ENCODE peak calls at places on chromosomes 3 and 15, in four cellular contexts. S, Y, B and G are unnamed samples.

GRCh38 chr15:84747423-84748273 is 744 bp upstream of the ZNF592 start:
- DNase-seq in B (peak; percentile 59), S (peak; percentile 68), Y (no peak), G (peak; percentile 78)

GRCh38 chr3:42735609-42736008 is 33.0 kb upstream of the HHATL start:
- DNase-seq in Y (no peak), B (no peak), S (no peak), G (no peak)

GRCh38 chr15:57686657-57687056 is 19.9 kb upstream of the POLR2M start:
- DNase-seq in S (no peak), Y (no peak), B (no peak), G (no peak)

GRCh38 chr15:70154440-70155347 is 57.0 kb upstream of the TLE3 start:
- DNase-seq in B (no peak), S (peak; percentile 79), Y (no peak), G (no peak)

GRCh38 chr3:111936191-111936841 is 42.5 kb upstream of the ABHD10 start:
- DNase-seq in Y (peak; percentile 90), S (no peak), B (peak; percentile 76), G (no peak)

GRCh38 chr3:194240766-194241165 is 104.8 kb downstream of the HES1 start:
- DNase-seq in Y (no peak), S (no peak), B (no peak), G (no peak)

GRCh38 chr3:136109499-136109898 is 86.6 kb downstream of the MSL2 start:
- DNase-seq in Y (no peak), S (no peak), B (no peak), G (no peak)

GRCh38 chr3:53635041-53635440 is 140.6 kb downstream of the CACNA1D start:
- DNase-seq in Y (no peak), B (no peak), S (no peak), G (no peak)

GRCh38 chr3:58034738-58035511 is 26.7 kb downstream of the FLNB start:
- DNase-seq in S (no peak), Y (no peak), B (no peak), G (no peak)